ENCODE peak calls at places on chromosome 16, in five cellular contexts. W is A549, K is SK-N-SH, O is H1, D is HCT116. Q is an unnamed sample.

GRCh38 chr16:84919267-84919666 is 92.1 kb downstream of the ZDHHC7 start:
- DNase-seq in K (no peak), W (no peak), D (no peak), O (no peak), Q (peak)

GRCh38 chr16:49755291-49755611 is 100.7 kb downstream of the ZNF423 start:
- DNase-seq in K (peak), D (peak), O (no peak), W (peak), Q (peak)

GRCh38 chr16:78745491-78746019 is 646.1 kb downstream of the WWOX start:
- DNase-seq in W (no peak), D (no peak), O (no peak), K (no peak), Q (no peak)

GRCh38 chr16:13307255-13307654 is 405.9 kb downstream of the SHISA9 start:
- DNase-seq in D (no peak), W (no peak), K (no peak), O (no peak), Q (no peak)

GRCh38 chr16:27355610-27356009 is 41.8 kb downstream of the IL4R start:
- DNase-seq in O (peak), W (no peak), K (no peak), D (peak), Q (peak)

GRCh38 chr16:58012481-58012880 is 11.3 kb downstream of the USB1 start:
- DNase-seq in W (no peak), O (no peak), K (no peak), D (no peak), Q (no peak)

GRCh38 chr16:74623214-74623842 is 16.4 kb upstream of the GLG1 start:
- DNase-seq in W (peak), K (peak), D (no peak), O (no peak), Q (peak)

GRCh38 chr16:31202402-31203385 is at the start of gene PYCARD:
- DNase-seq in W (no peak), D (no peak), O (peak), K (peak), Q (peak)

GRCh38 chr16:84482001-84482891 is 22.2 kb downstream of the MEAK7 start:
- DNase-seq in W (no peak), D (no peak), O (peak), K (peak), Q (no peak)

GRCh38 chr16:86383488-86384262 is 126.7 kb upstream of the FOXF1 start:
- DNase-seq in K (no peak), D (no peak), W (peak), O (no peak), Q (peak)

GRCh38 chr16:12271006-12271405 is 294.5 kb downstream of the SNX29 start:
- DNase-seq in W (no peak), O (peak), D (peak), K (no peak), Q (peak)

GRCh38 chr16:11792404-11793260 is 4.4 kb downstream of the ZC3H7A start:
- DNase-seq in W (no peak), O (no peak), D (no peak), K (no peak), Q (no peak)

GRCh38 chr16:88406096-88407041 is 23.6 kb downstream of the ZNF469 start:
- DNase-seq in K (peak), D (no peak), O (no peak), W (no peak), Q (no peak)
- TF ChIP-seq RAD21 in K (no peak), D (no peak), O (peak), W (no peak), Q (no peak)

GRCh38 chr16:3454093-3454492 is 10.6 kb downstream of the NAA60 start:
- DNase-seq in K (no peak), O (no peak), D (no peak), W (no peak), Q (peak)
- TF ChIP-seq RAD21 in K (no peak), O (no peak), D (no peak), W (no peak), Q (no peak)

DNA sequence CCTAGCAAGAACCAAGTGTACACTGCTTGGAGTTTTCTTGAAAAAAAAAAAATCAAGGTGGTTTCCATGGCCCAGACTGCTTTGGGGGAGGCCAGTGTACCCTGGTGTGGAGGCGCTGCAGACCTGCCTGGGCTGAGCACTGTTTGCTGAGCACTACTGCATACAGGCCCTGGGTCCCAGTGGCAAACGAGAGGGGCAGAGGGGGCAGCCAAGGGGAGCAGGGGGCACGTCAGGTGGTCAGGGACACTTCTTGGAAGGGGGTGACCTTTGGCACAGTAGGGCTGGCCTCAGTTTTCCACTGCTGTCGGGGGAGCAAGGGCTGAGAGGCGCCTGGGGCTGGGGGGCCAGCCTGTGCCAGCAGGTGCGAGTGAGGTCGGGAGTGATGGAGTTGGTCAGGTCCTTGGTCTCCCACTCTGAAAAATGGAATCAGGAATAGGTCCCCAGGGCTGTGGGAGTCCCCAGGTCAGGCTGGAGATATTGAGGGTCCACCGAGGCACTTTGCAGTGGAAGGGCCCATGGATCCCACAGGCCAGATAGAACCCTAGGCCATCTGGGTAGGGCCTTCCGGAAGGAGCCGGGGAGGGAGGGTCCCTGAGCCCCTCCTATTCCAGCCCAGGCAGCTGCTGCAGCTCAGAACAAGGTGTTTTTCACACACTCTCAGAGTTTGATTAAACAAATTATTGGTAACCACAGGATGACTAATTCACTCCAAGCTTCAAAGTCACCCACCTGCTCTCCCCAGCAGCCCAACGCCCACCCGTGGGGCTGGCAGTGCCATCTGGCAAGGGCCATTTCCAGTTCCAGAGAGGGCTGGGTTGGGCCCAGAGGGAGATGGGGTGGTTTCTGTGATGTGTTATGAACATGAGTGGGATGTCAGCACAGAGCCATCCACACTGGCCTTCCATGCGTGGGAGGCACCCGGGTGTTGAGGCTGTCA is 3.5 kb downstream of the ZFPM1 start:
- DNase-seq in K (no peak), O (no peak), W (no peak), D (no peak), Q (no peak)
- TF ChIP-seq RAD21 in K (no peak), O (no peak), W (no peak), D (no peak), Q (no peak)

DNA sequence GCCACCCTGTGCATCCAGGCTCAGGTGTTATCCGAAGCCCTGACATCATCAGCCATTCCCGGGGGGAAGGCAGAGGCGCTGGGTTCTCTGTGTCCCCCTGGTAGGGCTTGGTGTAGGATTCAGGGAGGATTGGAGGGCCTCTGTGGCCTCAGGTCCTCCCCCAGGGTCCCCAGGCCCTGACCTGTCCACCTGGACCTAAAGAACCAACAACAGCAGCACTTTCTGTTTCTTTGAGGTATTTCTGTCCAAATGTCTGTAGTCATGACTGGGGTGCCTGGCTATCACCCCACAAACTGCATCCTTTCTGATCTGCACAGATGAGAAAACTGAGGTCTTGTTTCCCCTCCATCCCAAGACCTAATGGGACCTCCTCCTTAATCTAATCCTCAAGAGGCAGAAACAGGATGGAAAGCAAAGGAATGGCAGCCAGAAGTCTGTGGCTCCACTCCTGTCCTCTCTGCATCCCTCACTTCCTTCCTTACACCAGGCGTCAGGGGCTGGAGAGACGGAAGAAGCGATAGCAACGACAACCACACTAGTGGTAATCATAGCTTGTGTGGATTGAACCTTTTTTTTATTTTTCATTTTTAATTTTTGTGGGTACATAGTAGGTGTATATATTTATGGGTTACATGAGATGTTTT is 11.8 kb downstream of the NLRC5 start:
- DNase-seq in D (no peak), O (no peak), K (no peak), W (no peak), Q (no peak)
- TF ChIP-seq RAD21 in D (no peak), O (no peak), K (no peak), W (no peak), Q (no peak)

GRCh38 chr16:67449328-67449727 is 18.4 kb downstream of the HSD11B2 start:
- DNase-seq in K (no peak), O (no peak), W (no peak), D (no peak), Q (no peak)

GRCh38 chr16:67448580-67448979 is 17.7 kb downstream of the HSD11B2 start:
- DNase-seq in D (no peak), K (no peak), W (no peak), O (no peak), Q (no peak)

GRCh38 chr16:67445913-67446907 is 15.3 kb downstream of the HSD11B2 start:
- DNase-seq in O (no peak), W (no peak), K (peak), D (no peak), Q (no peak)

GRCh38 chr16:67446968-67447507 is 16.1 kb downstream of the HSD11B2 start:
- DNase-seq in D (no peak), K (no peak), W (no peak), O (no peak), Q (no peak)

GRCh38 chr16:67447508-67448076 is 16.7 kb downstream of the HSD11B2 start:
- DNase-seq in D (peak), K (peak), O (peak), W (peak), Q (peak)
- TF ChIP-seq RAD21 in D (peak), K (peak), O (peak), W (peak), Q (peak)

DNA sequence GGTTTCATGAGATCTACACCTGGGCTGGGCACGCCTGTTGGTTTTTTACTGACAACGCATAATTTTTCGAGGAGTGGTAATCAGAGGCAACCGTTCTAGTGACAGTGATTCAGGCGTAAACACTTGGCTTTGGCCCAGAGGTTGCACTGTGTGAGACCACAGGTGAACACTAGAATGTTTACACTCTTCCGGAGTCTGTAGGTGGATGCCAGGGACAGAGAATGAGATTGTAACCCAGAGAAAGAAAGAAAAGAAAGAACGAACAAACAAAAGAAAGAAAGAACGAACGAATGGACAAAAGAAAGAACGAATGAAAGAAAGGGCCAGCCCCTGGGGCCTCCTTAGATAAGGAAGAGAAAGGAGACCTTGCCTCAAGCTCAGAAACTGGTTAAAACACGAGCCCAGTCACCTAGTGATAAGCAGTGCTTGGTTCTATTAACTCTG is 113.2 kb downstream of the PRKCB start:
- DNase-seq in O (no peak), W (no peak), K (no peak), D (no peak), Q (no peak)
- TF ChIP-seq RAD21 in O (no peak), W (no peak), K (no peak), D (no peak), Q (no peak)

DNA sequence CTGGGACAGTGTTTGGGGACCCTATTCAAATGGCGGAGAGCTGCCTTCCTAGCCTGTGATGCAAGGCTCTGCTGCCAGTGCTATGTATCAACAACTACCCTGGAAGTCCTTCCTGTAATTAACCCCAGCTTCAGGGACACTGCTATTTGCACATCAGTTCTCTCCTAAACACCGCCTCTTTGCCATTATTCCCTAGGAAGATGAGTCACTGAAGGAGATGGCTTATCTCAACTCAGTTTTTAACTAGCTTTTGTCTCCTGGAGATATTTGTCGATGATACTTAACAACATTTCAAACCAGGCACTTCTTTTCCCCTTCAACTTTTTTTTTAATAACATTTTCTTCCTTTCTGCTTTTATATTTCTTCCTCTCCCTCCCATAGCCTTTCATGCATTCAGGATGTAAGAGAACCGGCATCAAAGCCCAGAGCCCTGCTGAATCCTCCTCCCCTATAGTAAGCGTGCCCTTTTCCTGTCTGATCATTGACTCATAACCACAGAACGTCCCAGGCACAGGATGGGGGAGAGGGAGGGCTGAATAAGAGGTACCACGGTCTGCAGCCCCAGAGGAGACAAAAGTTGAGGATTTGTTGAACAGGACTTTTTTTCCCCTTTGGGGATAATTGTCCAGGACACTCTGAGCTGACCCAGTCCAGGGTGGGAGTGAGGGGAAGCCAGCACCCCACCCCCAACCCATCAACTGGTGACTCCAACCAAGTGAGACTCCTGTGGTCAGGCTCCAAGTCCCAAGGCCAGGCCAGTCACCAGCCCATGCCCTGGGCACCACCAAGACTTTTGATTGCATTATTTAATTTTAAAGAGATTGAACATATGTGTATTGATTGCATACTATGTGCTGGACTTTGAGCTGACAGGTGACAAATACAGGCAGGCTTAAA is 387.9 kb upstream of the SALL1 start:
- DNase-seq in D (no peak), W (peak), O (no peak), K (peak), Q (peak)
- TF ChIP-seq RAD21 in D (no peak), W (peak), O (no peak), K (no peak), Q (no peak)

DNA sequence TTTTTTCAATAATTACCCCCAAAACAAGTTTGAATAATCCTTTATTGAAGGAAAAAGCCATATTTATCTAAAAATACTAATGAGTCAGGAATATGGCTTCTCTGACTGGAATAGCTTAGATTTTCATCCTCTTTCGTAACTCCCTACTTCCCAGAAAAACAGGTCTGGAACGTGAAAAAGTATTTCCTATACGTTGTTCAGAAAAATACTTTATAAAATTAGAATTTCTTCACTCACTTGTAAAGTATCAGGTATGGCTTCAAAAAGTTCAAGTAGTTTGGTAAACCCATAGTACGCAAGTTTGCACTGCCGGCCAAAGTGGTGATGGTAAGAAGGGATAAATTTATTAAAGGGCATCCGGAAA is 33.7 kb downstream of the MARF1 start:
- DNase-seq in K (no peak), D (no peak), O (no peak), W (no peak), Q (no peak)
- TF ChIP-seq RAD21 in K (no peak), D (no peak), O (no peak), W (no peak), Q (no peak)

GRCh38 chr16:55462241-55462640 is 16.8 kb upstream of the MMP2 start:
- DNase-seq in K (no peak), W (no peak), O (no peak), D (no peak), Q (no peak)

GRCh38 chr16:55467898-55468297 is 11.1 kb upstream of the MMP2 start:
- DNase-seq in K (no peak), W (no peak), O (no peak), D (no peak), Q (no peak)

GRCh38 chr16:55466209-55466608 is 12.8 kb upstream of the MMP2 start:
- DNase-seq in D (no peak), K (no peak), O (no peak), W (no peak), Q (no peak)

GRCh38 chr16:55464375-55464774 is 14.6 kb upstream of the MMP2 start:
- DNase-seq in K (no peak), W (no peak), O (no peak), D (no peak), Q (no peak)

GRCh38 chr16:55465077-55465896 is 13.7 kb upstream of the MMP2 start:
- DNase-seq in O (peak), D (peak), K (peak), W (peak), Q (peak)
- TF ChIP-seq RAD21 in O (peak), D (peak), K (peak), W (peak), Q (peak)

DNA sequence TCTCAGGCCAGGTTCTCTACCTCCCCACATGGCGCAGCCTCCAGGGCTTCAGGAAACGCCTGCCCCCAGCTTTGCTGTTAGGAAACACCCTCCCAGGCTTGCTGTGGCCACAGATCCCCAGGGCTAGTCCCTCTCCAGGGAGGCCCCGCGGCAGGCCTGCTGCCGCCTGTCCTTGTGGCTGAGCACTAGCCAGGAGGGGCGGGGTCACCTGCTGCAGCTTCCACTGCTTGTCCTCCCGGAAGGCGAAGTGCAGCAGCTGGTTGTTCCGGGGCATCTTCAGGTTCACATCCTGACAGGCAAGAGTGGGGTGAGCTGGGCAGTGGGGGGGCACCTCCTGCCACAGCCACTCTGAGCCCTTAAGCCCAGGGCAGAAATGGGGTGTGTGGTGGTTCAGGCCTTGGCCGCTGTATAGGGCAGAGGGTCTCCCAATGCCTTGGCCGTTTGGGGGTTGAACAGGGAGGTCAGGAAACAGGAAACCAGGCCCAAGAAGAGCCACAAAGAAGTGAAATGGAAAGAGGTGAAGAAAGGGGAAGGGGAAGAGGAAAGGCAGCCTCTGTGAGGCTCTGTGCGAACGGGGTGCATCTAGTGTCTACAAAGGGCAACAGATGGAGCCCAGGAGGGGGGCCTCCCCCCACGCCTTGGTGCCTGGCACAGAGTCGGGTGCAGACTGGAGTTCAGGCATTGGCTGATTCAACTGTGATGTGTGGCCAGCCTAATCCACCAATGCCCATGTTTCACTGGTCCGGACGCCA is 2.0 kb downstream of the ROGDI start:
- DNase-seq in W (no peak), D (no peak), O (no peak), K (no peak), Q (no peak)
- TF ChIP-seq RAD21 in W (no peak), D (no peak), O (no peak), K (no peak), Q (no peak)